ENCODE peak calls at places on chromosomes 12 and 14, in four cellular contexts. B is A549, S is suprapubic skin, I is stomach. K is an unnamed sample.

GRCh38 chr12:111451649-111452129 is 46.0 kb downstream of the SH2B3 start:
- DNase-seq in B (peak; percentile 56), S (no peak), I (peak; percentile 9), K (peak; percentile 68)

GRCh38 chr14:79044894-79045624 is 874.9 kb downstream of the NRXN3 start:
- DNase-seq in B (peak; percentile 46), S (no peak), I (no peak), K (no peak)

GRCh38 chr12:87928046-87928445 is 101.2 kb downstream of the C12orf50 start:
- DNase-seq in B (no peak), S (no peak), I (no peak), K (no peak)

GRCh38 chr14:101945171-101945570 is 19.2 kb upstream of the DYNC1H1 start:
- DNase-seq in B (no peak), S (no peak), I (no peak), K (no peak)

GRCh38 chr14:98120831-98121464 is 1151.0 kb downstream of the BCL11B start:
- DNase-seq in B (no peak), S (no peak), I (no peak), K (peak; percentile 50)

GRCh38 chr12:130465046-130465445 is 127.4 kb downstream of the PIWIL1 start:
- DNase-seq in B (no peak), S (no peak), I (no peak), K (no peak)

GRCh38 chr12:126369487-126370463 is 1304.5 kb downstream of the AACS start:
- DNase-seq in B (no peak), S (no peak), I (no peak), K (no peak)

GRCh38 chr14:56129941-56130340 is 11.7 kb downstream of the PELI2 start:
- DNase-seq in B (no peak), S (no peak), I (no peak), K (no peak)

GRCh38 chr14:66709292-66709691 is 201.3 kb downstream of the GPHN start:
- DNase-seq in B (no peak), S (no peak), I (no peak), K (no peak)

GRCh38 chr12:122867701-122868461 is 28.0 kb downstream of the VPS37B start:
- DNase-seq in B (peak; percentile 62), S (peak; percentile 67), I (peak; percentile 95), K (no peak)

GRCh38 chr12:124147579-124147978 is 147.3 kb upstream of the RFLNA start:
- DNase-seq in B (no peak), S (no peak), I (no peak), K (no peak)

GRCh38 chr12:1842905-1843640 is 22.7 kb downstream of the LRTM2 start:
- DNase-seq in B (no peak), S (peak; percentile 37), I (no peak), K (no peak)

GRCh38 chr14:23399136-23399535 is 8.9 kb downstream of the MYH6 start:
- DNase-seq in B (no peak), S (no peak), I (no peak), K (no peak)

GRCh38 chr12:509494-509893 is 49.8 kb downstream of the B4GALNT3 start:
- DNase-seq in B (no peak), S (no peak), I (peak; percentile 25), K (no peak)

GRCh38 chr14:99047436-99048110 is 224.4 kb downstream of the BCL11B start:
- DNase-seq in B (no peak), S (peak; percentile 41), I (no peak), K (no peak)

GRCh38 chr12:85448548-85449139 is 168.6 kb downstream of the ALX1 start:
- DNase-seq in B (peak; percentile 25), S (no peak), I (no peak), K (no peak)

GRCh38 chr14:105026033-105026785 is 5.3 kb upstream of the CDCA4 start:
- DNase-seq in B (no peak), S (no peak), I (no peak), K (no peak)

GRCh38 chr14:20455355-20456300 is 602 bp downstream of the APEX1 start:
- DNase-seq in B (no peak), S (peak; percentile 78), I (peak; percentile 27), K (no peak)

GRCh38 chr12:118053071-118053985 is 7.7 kb downstream of the WSB2 start:
- DNase-seq in B (no peak), S (no peak), I (no peak), K (no peak)

GRCh38 chr14:31884776-31885379 is 192.2 kb upstream of the ARHGAP5 start:
- DNase-seq in B (no peak), S (no peak), I (no peak), K (no peak)

GRCh38 chr14:104435147-104436046 is 144.2 kb upstream of the C14orf180 start:
- DNase-seq in B (no peak), S (peak; percentile 42), I (no peak), K (peak; percentile 81)

GRCh38 chr14:62125793-62126192 is 363.6 kb downstream of the SNAPC1 start:
- DNase-seq in B (no peak), S (no peak), I (no peak), K (no peak)

GRCh38 chr12:80208081-80208480 is 108.7 kb downstream of the OTOGL start:
- DNase-seq in B (no peak), S (no peak), I (no peak), K (no peak)

GRCh38 chr14:66955159-66955558 is 234.1 kb upstream of the GARIN2 start:
- DNase-seq in B (no peak), S (no peak), I (no peak), K (no peak)

GRCh38 chr12:28191018-28191595 is 851 bp downstream of the CCDC91 start:
- DNase-seq in B (no peak), S (no peak), I (no peak), K (no peak)

GRCh38 chr14:74563233-74563585 is 48.8 kb downstream of the LTBP2 start:
- DNase-seq in B (peak; percentile 63), S (no peak), I (no peak), K (no peak)

GRCh38 chr12:11830298-11830937 is 180.9 kb downstream of the ETV6 start:
- DNase-seq in B (no peak), S (no peak), I (no peak), K (no peak)

GRCh38 chr14:52609445-52610044 is 56.9 kb downstream of the GPR137C start:
- DNase-seq in B (no peak), S (no peak), I (no peak), K (no peak)

GRCh38 chr12:42213954-42214426 is 24.1 kb downstream of the YAF2 start:
- DNase-seq in B (no peak), S (no peak), I (peak; percentile 82), K (no peak)

GRCh38 chr14:66066991-66067788 is 419.0 kb upstream of the CCDC196 start:
- DNase-seq in B (no peak), S (no peak), I (no peak), K (no peak)

GRCh38 chr12:108696111-108696995 is 35.0 kb downstream of the CORO1C start:
- DNase-seq in B (no peak), S (no peak), I (no peak), K (peak; percentile 94)

GRCh38 chr12:89521348-89522238 is 3.0 kb downstream of the GALNT4 start:
- DNase-seq in B (peak; percentile 32), S (no peak), I (no peak), K (no peak)

GRCh38 chr12:119843100-119843499 is 34.0 kb downstream of the CIT start:
- DNase-seq in B (no peak), S (no peak), I (no peak), K (no peak)

GRCh38 chr12:34304001-34304400 is 281.7 kb downstream of the ALG10 start:
- DNase-seq in B (no peak), S (no peak), I (no peak), K (no peak)

GRCh38 chr14:54570651-54571415 is 3.9 kb downstream of the SAMD4A start:
- DNase-seq in B (peak; percentile 36), S (no peak), I (no peak), K (no peak)

DNA sequence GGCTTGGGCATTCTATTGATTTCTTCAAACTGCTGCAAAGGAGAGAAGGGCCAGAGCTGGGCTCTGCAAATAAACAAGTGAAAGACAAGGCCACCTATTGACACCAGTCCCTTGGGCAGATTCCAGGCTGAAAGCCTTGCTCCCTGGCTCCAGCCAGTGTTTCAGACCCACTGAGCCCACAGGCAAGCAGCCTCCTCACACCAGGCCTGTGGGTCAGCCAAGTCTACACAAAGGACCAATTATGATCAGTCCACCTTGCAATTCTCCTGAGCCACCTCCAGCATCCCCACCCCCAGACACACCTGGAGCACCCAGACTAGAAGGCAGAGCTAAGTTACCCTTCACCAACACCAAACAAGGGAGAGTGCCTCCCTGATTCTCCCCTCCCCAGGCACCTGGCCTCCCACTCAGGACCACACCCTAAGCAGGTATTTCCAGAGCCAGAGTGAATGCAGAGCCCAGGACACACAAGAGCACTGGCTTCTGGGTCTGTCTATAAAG is 13.8 kb downstream of the ACTN1 start:
- DNase-seq in B (no peak), S (no peak), I (no peak), K (no peak)
- TF ChIP-seq EP300 in B (no peak), S (no peak), I (no peak), K (no peak)

DNA sequence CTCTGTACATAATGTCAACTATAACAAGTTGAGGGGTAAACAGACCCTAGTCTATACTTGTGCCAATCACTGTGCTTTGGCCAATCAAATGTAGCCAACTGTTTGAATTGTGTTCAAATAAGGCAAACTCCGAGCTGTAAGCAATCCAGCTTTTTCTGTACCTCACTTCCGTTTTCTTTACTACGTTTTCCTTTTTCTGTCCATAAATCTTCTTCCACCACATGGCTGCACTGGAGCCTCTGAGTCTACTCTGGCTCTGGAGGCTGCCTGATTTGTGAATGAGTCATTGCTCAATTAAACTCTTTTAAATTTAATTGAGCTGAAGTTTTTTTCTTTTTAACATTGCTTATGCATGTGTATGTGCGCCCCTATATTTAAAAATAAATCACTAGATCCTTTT is 29.7 kb downstream of the CLEC1A start:
- DNase-seq in B (no peak), S (no peak), I (no peak), K (no peak)
- H3K27ac ChIP-seq in B (no peak overlapping the region), S (peak overlapping the region; percentile 46), I (peak overlapping the region; percentile 19), K (peak overlapping the region; percentile 64)

GRCh38 chr12:32516230-32516629 is 116.9 kb downstream of the FGD4 start:
- DNase-seq in B (no peak), S (no peak), I (no peak), K (no peak)
- TF ChIP-seq EP300 in B (no peak), S (no peak), I (no peak), K (no peak)

DNA sequence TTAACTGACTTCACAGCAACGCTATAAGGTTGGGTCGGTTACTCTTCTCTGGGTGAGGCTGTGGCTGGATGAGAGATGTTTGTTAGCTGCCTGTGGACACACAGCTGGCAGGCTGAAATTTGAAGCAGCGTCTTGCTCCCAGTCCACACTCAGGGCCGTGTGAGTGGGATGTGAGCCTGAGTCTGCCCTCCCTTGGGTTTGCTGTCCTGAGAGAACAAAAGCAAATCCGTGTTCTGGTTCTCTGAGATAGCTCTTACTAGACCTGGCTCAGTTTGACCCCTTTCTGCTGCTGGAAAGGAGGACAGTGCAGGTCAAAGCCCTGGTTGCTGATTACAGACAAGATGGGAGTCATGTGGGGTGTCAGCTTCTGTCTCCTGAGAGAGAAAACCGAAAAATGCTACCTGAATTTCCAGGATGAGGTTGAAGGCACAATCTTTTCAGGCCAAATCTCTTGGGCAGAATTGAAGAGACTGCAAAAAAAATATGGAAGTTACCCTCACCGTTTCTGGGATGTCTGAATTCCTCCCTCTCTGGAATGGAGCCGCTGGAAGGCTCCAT is 270.8 kb downstream of the ZFP36L1 start:
- DNase-seq in B (no peak), S (no peak), I (no peak), K (peak; percentile 88)
- H3K27ac ChIP-seq in B (peak overlapping the region; percentile 67), S (peak overlapping the region; percentile 71), I (peak overlapping the region; percentile 89), K (peak overlapping the region; percentile 80)

K was measured in esophagus muscularis mucosa.